ENCODE peak calls at places on chromosomes 2 and 18, in four cellular contexts. W is GM12878, O is GM12892, D is H1. E is an unnamed sample.
A peak's percentile ranks its signal among the peaks of the same experiment; 100 is the strongest.

GRCh38 chr18:10235553-10235952 is 218.9 kb upstream of the APCDD1 start:
- DNase-seq in W (no peak), O (no peak), D (no peak), E (no peak)

GRCh38 chr2:162344617-162344950 is 652 bp downstream of the GCA start:
- DNase-seq in O (no peak), D (no peak), W (no peak), E (no peak)

GRCh38 chr18:22504665-22505064 is 87.0 kb upstream of the CTAGE1 start:
- DNase-seq in D (no peak), O (no peak), W (no peak), E (no peak)

GRCh38 chr2:220744861-220745260 is 827.2 kb downstream of the EPHA4 start:
- DNase-seq in D (no peak), W (no peak), O (no peak), E (no peak)

GRCh38 chr2:70043252-70043875 is 43.9 kb upstream of the PCBP1 start:
- DNase-seq in D (no peak), W (no peak), O (no peak), E (no peak)

GRCh38 chr2:216857131-216857550 is 2.7 kb downstream of the TNP1 start:
- DNase-seq in O (no peak), W (no peak), D (no peak), E (no peak)

GRCh38 chr2:168348076-168348475 is 100.7 kb upstream of the STK39 start:
- DNase-seq in W (no peak), D (no peak), O (no peak), E (no peak)

GRCh38 chr2:24327988-24328387 is 32.3 kb downstream of the ITSN2 start:
- DNase-seq in O (no peak), D (no peak), W (no peak), E (no peak)

GRCh38 chr2:69474688-69475087 is 37.5 kb upstream of the NFU1 start:
- DNase-seq in W (no peak), D (no peak), O (no peak), E (no peak)

GRCh38 chr18:56043691-56044090 is 455.7 kb upstream of the TCF4 start:
- DNase-seq in D (peak; percentile 7), O (no peak), W (no peak), E (no peak)

GRCh38 chr2:225735844-225736243 is 336.3 kb downstream of the NYAP2 start:
- DNase-seq in W (no peak), D (no peak), O (no peak), E (no peak)

GRCh38 chr2:196279496-196279895 is 108.1 kb upstream of the STK17B start:
- DNase-seq in W (no peak), D (no peak), O (no peak), E (no peak)

GRCh38 chr2:175363719-175364118 is 182.2 kb upstream of the ATP5MC3 start:
- DNase-seq in O (no peak), W (no peak), D (no peak), E (no peak)

GRCh38 chr2:1254662-1255372 is 158.4 kb upstream of the TPO start:
- DNase-seq in W (no peak), O (no peak), D (no peak), E (no peak)

GRCh38 chr2:232581725-232582124 is 31.2 kb downstream of the EIF4E2 start:
- DNase-seq in O (no peak), D (no peak), W (no peak), E (no peak)

GRCh38 chr2:238422285-238422684 is 4.4 kb upstream of the ASB1 start:
- DNase-seq in W (no peak), D (no peak), O (no peak), E (no peak)

GRCh38 chr18:2846241-2846637 is 567 bp upstream of the EMILIN2 start:
- DNase-seq in D (no peak), W (no peak), O (peak; percentile 24), E (peak; percentile 36)

GRCh38 chr2:54635554-54636152 is 87.8 kb upstream of the EML6 start:
- DNase-seq in O (no peak), W (no peak), D (no peak), E (no peak)

GRCh38 chr2:229252996-229253395 is 18.1 kb downstream of the PID1 start:
- DNase-seq in O (no peak), D (no peak), W (no peak), E (no peak)

GRCh38 chr2:239369631-239370161 is 31.1 kb downstream of the HDAC4 start:
- DNase-seq in O (peak; percentile 68), D (no peak), W (peak; percentile 83), E (peak; percentile 77)

GRCh38 chr18:62331581-62332436 is 6.7 kb downstream of the TNFRSF11A start:
- DNase-seq in D (no peak), O (no peak), W (no peak), E (no peak)

GRCh38 chr2:73238149-73238548 is 4.0 kb downstream of the CCT7 start:
- DNase-seq in D (no peak), O (no peak), W (no peak), E (no peak)

GRCh38 chr2:124580263-124580662 is 555.2 kb downstream of the CNTNAP5 start:
- DNase-seq in D (no peak), W (no peak), O (no peak), E (no peak)
- TF ChIP-seq TAF1 in D (no peak), W (no peak), O (no peak), E (no peak)

DNA sequence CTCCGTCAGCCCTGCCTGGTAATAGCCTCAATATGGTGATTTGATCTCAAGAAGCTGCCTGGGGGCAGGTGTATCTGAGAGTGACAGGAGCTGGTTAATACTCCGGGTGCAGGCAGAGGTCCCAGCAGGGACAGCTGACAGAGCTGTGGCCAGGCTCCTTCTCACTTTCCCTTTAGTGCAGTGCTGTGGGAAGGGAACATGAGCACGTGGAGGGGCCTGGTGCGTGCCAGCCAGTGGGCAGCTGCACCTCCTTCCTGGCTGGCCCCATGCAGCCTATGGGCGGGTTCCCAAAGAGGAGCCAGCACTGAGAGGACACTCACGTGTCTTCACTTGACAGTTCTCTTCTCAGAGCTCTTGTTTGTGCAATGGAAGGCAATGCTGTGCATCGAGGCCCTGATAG is 9.1 kb downstream of the CNNM4 start:
- DNase-seq in O (no peak), D (no peak), W (no peak), E (no peak)
- TF ChIP-seq POLR2AphosphoS5 in O (no peak), D (no peak), W (no peak), E (no peak)

GRCh38 chr2:39059366-39059952 is 61.4 kb downstream of the SOS1 start:
- DNase-seq in W (no peak), D (no peak), O (no peak), E (no peak)
- TF ChIP-seq TAF1 in W (no peak), D (no peak), O (no peak), E (no peak)

GRCh38 chr2:219041252-219041651 is at the start of gene CFAP65:
- DNase-seq in D (no peak), W (no peak), O (no peak), E (no peak)
- TF ChIP-seq POLR2AphosphoS5 in D (no peak), W (no peak), O (no peak), E (no peak)

DNA sequence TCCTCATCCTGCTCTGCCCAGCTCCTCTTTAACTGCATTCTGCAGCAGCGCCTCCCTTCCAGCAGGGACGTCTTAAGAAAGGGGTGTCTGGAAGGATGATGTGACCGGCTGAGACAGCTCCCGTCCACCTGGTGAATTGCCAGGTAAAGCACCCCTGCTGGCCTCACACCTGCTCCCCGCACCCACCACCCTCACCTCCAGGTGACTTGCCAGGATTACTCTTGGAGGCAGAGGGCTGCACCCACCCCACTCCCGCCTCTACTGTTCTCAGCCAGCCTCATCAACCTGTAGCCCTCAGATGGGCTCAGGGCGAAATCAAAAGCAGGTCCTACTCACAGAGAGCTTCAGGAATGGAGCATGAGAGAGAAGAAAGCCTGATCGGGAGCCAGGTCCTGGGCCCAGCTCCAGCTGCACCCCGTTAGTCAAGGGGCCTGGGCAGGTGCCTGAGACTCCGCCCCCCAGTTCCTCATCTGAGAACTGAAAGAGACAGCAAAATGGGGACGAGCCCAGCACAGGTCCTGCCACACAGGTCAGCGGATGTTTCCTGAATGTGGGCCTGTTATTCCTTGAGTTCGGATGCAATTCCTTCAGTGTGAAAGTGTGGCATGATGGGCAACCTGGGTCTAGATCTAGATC is 5.6 kb downstream of the ADRA2B start:
- DNase-seq in W (no peak), O (no peak), D (no peak), E (no peak)
- TF ChIP-seq TAF1 in W (no peak), O (no peak), D (no peak), E (no peak)

E was measured in GM12891.